ENCODE peak calls at places on chromosomes 1 and 21, in four cellular contexts. W, G, Y and B are unnamed samples.

GRCh38 chr1:210817385-210818275 is 316.3 kb downstream of the KCNH1 start:
- DNase-seq in W (no peak), Y (no peak), G (no peak), B (no peak)

GRCh38 chr1:44677201-44677520 is 2.6 kb downstream of the ARMH1 start:
- DNase-seq in Y (no peak), W (no peak), G (peak; percentile 65), B (peak; percentile 41)

GRCh38 chr1:26154750-26155149 is 4.1 kb upstream of the FAM110D start:
- DNase-seq in Y (no peak), W (no peak), G (no peak), B (no peak)

GRCh38 chr1:36457691-36458090 is 6.5 kb downstream of the MRPS15 start:
- DNase-seq in Y (no peak), W (no peak), G (no peak), B (no peak)

GRCh38 chr1:212062832-212063438 is 27.4 kb downstream of the DTL start:
- DNase-seq in Y (peak; percentile 24), W (no peak), G (peak; percentile 61), B (peak; percentile 53)

GRCh38 chr1:17984510-17985085 is 123.0 kb upstream of the IGSF21 start:
- DNase-seq in Y (no peak), W (no peak), G (peak; percentile 2), B (no peak)

GRCh38 chr21:46605759-46606426 is 1.0 kb upstream of the S100B start:
- DNase-seq in Y (peak; percentile 56), G (no peak), W (peak; percentile 63), B (no peak)

GRCh38 chr1:99964806-99965205 is 5.0 kb upstream of the SLC35A3 start:
- DNase-seq in G (no peak), Y (no peak), W (no peak), B (no peak)

GRCh38 chr1:11384170-11384554 is 94.8 kb upstream of the DISP3 start:
- DNase-seq in Y (no peak), W (no peak), G (no peak), B (no peak)

GRCh38 chr1:29461115-29461739 is 224.9 kb downstream of the PTPRU start:
- DNase-seq in W (no peak), Y (no peak), G (no peak), B (no peak)

GRCh38 chr1:208000001-208000400 is 89.1 kb upstream of the CD34 start:
- DNase-seq in G (no peak), W (no peak), Y (no peak), B (no peak)

GRCh38 chr1:89910780-89911179 is 84.1 kb upstream of the ZNF326 start:
- DNase-seq in G (peak; percentile 70), Y (no peak), W (no peak), B (peak; percentile 84)

GRCh38 chr1:10737268-10737624 is 59.2 kb downstream of the CASZ1 start:
- DNase-seq in Y (no peak), G (no peak), W (no peak), B (no peak)

GRCh38 chr1:24294757-24295371 is 24.3 kb upstream of the GRHL3 start:
- DNase-seq in W (peak; percentile 62), G (peak; percentile 85), Y (no peak), B (no peak)

GRCh38 chr1:67578397-67579020 is 106.5 kb upstream of the GADD45A start:
- DNase-seq in Y (no peak), G (no peak), W (no peak), B (no peak)

GRCh38 chr1:169488157-169488556 is 2.4 kb upstream of the SLC19A2 start:
- DNase-seq in W (no peak), Y (no peak), G (no peak), B (no peak)

GRCh38 chr1:215473943-215474342 is 93.2 kb upstream of the KCTD3 start:
- DNase-seq in Y (no peak), W (no peak), G (peak; percentile 1), B (no peak)

GRCh38 chr1:10253149-10253548 is 42.8 kb downstream of the KIF1B start:
- DNase-seq in G (no peak), W (no peak), Y (no peak), B (no peak)

GRCh38 chr21:33042812-33043211 is 17.1 kb downstream of the OLIG2 start:
- DNase-seq in G (peak; percentile 90), W (no peak), Y (no peak), B (peak; percentile 95)

GRCh38 chr1:51340380-51340779 is 10.0 kb upstream of the TTC39A start:
- DNase-seq in G (no peak), Y (no peak), W (no peak), B (no peak)

GRCh38 chr1:153533689-153534201 is 2.0 kb downstream of the S100A6 start:
- DNase-seq in W (peak; percentile 74), G (peak; percentile 81), Y (no peak), B (peak; percentile 87)

GRCh38 chr1:37673920-37674319 is 18.4 kb upstream of the CDCA8 start:
- DNase-seq in Y (peak; percentile 69), W (no peak), G (no peak), B (no peak)

GRCh38 chr1:235417101-235417697 is 50.0 kb downstream of the TBCE start:
- DNase-seq in W (no peak), G (peak; percentile 91), Y (peak; percentile 45), B (peak; percentile 88)

GRCh38 chr1:244876228-244876910 is 12.0 kb upstream of the HNRNPU start:
- DNase-seq in Y (no peak), W (no peak), G (no peak), B (no peak)

GRCh38 chr1:166283190-166283589 is 116.4 kb upstream of the FAM78B start:
- DNase-seq in Y (no peak), G (no peak), W (no peak), B (no peak)

GRCh38 chr1:157137051-157137772 is 983 bp downstream of the ETV3 start:
- DNase-seq in G (peak; percentile 38), Y (no peak), W (no peak), B (peak; percentile 22)

GRCh38 chr21:16589499-16589898 is 859.7 kb downstream of the USP25 start:
- DNase-seq in Y (no peak), G (no peak), W (no peak), B (no peak)

GRCh38 chr21:16590186-16590585 is 860.4 kb downstream of the USP25 start:
- DNase-seq in Y (no peak), W (no peak), G (no peak), B (no peak)

GRCh38 chr21:16592399-16592798 is 862.6 kb downstream of the USP25 start:
- DNase-seq in Y (no peak), G (no peak), W (no peak), B (no peak)

GRCh38 chr21:16589046-16589445 is 859.3 kb downstream of the USP25 start:
- DNase-seq in W (no peak), G (no peak), Y (no peak), B (no peak)

DNA sequence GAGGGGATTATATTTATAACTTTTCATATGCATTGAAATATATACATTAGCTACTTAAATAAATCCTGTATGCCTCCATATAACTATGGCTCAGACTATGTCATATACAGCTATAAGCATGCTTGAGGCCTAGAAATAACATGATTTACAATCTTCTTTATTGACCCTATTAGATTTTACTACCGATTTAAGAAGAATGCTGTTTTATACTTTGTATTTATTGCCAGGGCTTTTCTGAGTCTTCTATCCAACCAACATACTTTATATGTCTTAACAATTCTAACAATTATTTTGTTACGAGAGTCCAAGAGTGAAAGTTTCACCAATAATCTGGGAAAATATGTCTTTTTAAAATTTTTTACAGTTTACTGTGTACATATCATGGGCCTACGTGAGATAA is 860.9 kb downstream of the USP25 start:
- DNase-seq in Y (no peak), W (no peak), G (no peak), B (no peak)
- H3K4me3 ChIP-seq in Y (no peak overlapping the region), W (no peak overlapping the region), G (no peak overlapping the region), B (no peak overlapping the region)

DNA sequence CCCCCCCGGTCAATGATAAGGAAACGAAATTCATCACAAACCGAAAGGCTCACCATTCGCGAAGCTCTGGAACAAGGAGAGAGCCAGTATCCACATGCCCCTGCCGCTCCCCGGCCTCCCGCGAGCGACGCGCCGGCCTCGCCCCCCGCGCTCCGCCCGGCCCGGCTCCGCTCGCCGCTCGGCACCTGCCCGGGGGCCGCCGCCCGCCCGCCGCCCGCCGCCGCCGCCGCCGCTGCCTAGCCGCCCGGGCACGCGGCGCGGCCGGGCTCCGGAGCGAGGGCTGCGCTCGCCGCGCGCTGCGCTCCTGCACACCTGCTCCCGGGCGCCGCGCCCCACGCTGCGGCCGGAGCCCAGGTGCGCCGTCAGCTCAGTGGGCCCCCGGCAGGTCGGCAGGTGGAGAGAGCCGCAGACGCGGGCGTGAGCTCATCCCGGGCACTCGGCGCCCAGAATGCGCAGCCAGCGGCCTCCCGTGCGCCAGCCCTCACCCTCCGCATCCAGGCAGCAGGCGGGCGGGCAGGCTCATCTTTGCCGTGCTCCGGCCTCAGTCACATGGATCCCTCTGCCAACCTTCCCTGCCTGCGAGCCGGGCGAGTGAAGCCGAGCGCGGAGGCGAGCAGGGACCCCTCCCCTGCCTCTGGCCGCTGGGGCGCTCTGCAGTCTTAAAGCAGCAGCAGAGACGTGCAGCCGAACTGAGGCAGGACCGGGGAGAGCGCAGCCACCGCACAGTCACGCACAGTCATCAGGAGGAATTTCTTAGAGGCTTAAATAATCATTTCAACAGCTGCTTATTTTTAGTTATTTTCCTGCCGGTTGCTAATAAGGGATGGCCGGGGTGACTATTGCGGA is at the start of gene DSCAM:
- DNase-seq in W (no peak), G (no peak), Y (no peak), B (no peak)
- H3K4me3 ChIP-seq in W (no peak within 1 kb of the TSS), G (no peak within 1 kb of the TSS), Y (no peak within 1 kb of the TSS), B (peak within 1 kb of the TSS; percentile 15)

GRCh38 chr1:53543771-53544695 is 84.8 kb downstream of the DMRTB1 start:
- DNase-seq in G (no peak), Y (no peak), W (peak; percentile 26), B (no peak)
- H3K4me3 ChIP-seq in G (no peak overlapping the region), Y (no peak overlapping the region), W (no peak overlapping the region), B (no peak overlapping the region)

DNA sequence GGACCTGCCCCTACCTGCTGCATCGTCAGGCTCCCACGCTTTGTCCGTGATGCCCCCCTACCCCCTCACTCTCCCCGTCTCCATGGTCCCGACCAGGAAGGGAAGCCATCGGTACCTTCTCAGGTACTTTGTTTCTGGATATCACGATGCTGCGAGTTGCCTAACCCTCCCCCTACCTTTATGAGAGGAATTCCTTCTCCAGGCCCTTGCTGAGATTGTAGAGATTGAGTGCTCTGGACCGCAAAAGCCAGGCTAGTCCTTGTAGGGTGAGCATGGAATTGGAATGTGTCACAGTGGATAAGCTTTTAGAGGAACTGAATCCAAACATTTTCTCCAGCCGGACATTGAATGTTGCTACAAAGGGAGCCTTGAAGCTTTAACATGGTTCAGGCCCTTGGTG is 8.9 kb downstream of the SPATA46 start:
- DNase-seq in G (no peak), Y (no peak), W (no peak), B (no peak)
- H3K4me3 ChIP-seq in G (no peak overlapping the region), Y (no peak overlapping the region), W (no peak overlapping the region), B (no peak overlapping the region)

GRCh38 chr1:3066250-3066711 is 2.7 kb upstream of the PRDM16 start:
- DNase-seq in W (peak; percentile 36), G (no peak), Y (no peak), B (no peak)

GRCh38 chr1:3066826-3067225 is 2.2 kb upstream of the PRDM16 start:
- DNase-seq in W (no peak), Y (no peak), G (no peak), B (no peak)

GRCh38 chr1:3068400-3069361 is at the start of gene PRDM16:
- DNase-seq in Y (no peak), G (peak; percentile 23), W (peak; percentile 55), B (peak; percentile 59)

GRCh38 chr1:3067301-3067670 is 1.7 kb upstream of the PRDM16 start:
- DNase-seq in W (peak; percentile 49), Y (no peak), G (no peak), B (no peak)

GRCh38 chr1:3067671-3068399 is 1.2 kb upstream of the PRDM16 start:
- DNase-seq in W (no peak), Y (no peak), G (no peak), B (no peak)
- H3K4me3 ChIP-seq in W (peak overlapping the region; percentile 53), Y (no peak overlapping the region), G (no peak overlapping the region), B (peak overlapping the region; percentile 43)